ENCODE peak calls at places on chromosome 4, in six cellular contexts. E is mesenchymal stem cell, G is neuronal stem cell, Z is IMR-90, V is H1, R is trophoblast cell. T is an unnamed sample.
A peak's percentile ranks its signal among the peaks of the same experiment; 100 is the strongest.

GRCh38 chr4:85496146-85496849 is 21.3 kb downstream of the ARHGAP24 start:
- DNase-seq in E (peak; percentile 54), G (no peak), Z (no peak), V (no peak), R (no peak), T (no peak)

GRCh38 chr4:131304686-131305085 is 1844.4 kb upstream of the PCDH10 start:
- DNase-seq in E (peak; percentile 21), G (no peak), Z (no peak), V (no peak), R (no peak), T (no peak)

GRCh38 chr4:60805500-60806313 is 394.4 kb upstream of the ADGRL3 start:
- DNase-seq in E (peak; percentile 44), G (peak; percentile 21), Z (peak; percentile 31), V (no peak), R (peak; percentile 4), T (peak; percentile 65)

GRCh38 chr4:23237771-23238170 is 545.0 kb downstream of the GBA3 start:
- DNase-seq in E (no peak), G (no peak), Z (no peak), V (no peak), R (no peak), T (no peak)

GRCh38 chr4:24912252-24913098 is at the start of gene CCDC149:
- DNase-seq in E (peak; percentile 64), G (peak; percentile 51), Z (peak; percentile 57), V (peak; percentile 53), R (peak; percentile 47), T (peak; percentile 89)

GRCh38 chr4:182448281-182449151 is 205.3 kb downstream of the TENM3 start:
- DNase-seq in E (peak; percentile 87), G (peak; percentile 90), Z (peak; percentile 93), V (peak; percentile 77), R (peak; percentile 92), T (peak; percentile 97)

GRCh38 chr4:83851261-83852084 is 315.6 kb downstream of the GPAT3 start:
- DNase-seq in E (peak; percentile 24), G (no peak), Z (peak; percentile 37), V (peak; percentile 85), R (peak; percentile 7), T (peak; percentile 67)

GRCh38 chr4:184568770-184569169 is 80.5 kb downstream of the CASP3 start:
- DNase-seq in E (no peak), G (no peak), Z (no peak), V (no peak), R (no peak), T (no peak)

GRCh38 chr4:126708716-126709115 is 924.0 kb upstream of the INTU start:
- DNase-seq in E (no peak), G (no peak), Z (no peak), V (no peak), R (no peak), T (peak; percentile 33)

GRCh38 chr4:140097572-140097971 is 56.4 kb downstream of the MAML3 start:
- DNase-seq in E (no peak), G (no peak), Z (no peak), V (no peak), R (peak; percentile 56), T (no peak)

GRCh38 chr4:79864470-79865190 is 208.4 kb downstream of the ANTXR2 start:
- DNase-seq in E (no peak), G (no peak), Z (peak; percentile 4), V (no peak), R (no peak), T (no peak)

GRCh38 chr4:39606747-39607146 is 31.9 kb downstream of the SMIM14 start:
- DNase-seq in E (no peak), G (no peak), Z (no peak), V (no peak), R (no peak), T (no peak)

GRCh38 chr4:143511906-143512305 is 1.6 kb upstream of the SMARCA5 start:
- DNase-seq in E (no peak), G (no peak), Z (no peak), V (no peak), R (peak; percentile 68), T (no peak)

GRCh38 chr4:143512978-143513313 is 556 bp upstream of the SMARCA5 start:
- DNase-seq in E (no peak), G (no peak), Z (no peak), V (no peak), R (no peak), T (no peak)

GRCh38 chr4:143515905-143516304 is 2.4 kb downstream of the SMARCA5 start:
- DNase-seq in E (no peak), G (no peak), Z (no peak), V (no peak), R (no peak), T (no peak)

GRCh38 chr4:143514432-143514831 is 930 bp downstream of the SMARCA5 start:
- DNase-seq in E (peak; percentile 75), G (peak; percentile 57), Z (peak; percentile 48), V (peak; percentile 7), R (peak; percentile 2), T (peak; percentile 75)

GRCh38 chr4:143513314-143514211 is at the start of gene SMARCA5:
- DNase-seq in E (peak; percentile 99), G (peak; percentile 97), Z (peak; percentile 98), V (peak; percentile 95), R (peak; percentile 99), T (peak; percentile 99)
- H3K23ac ChIP-seq in E (no peak within 1 kb of the TSS), G (peak within 1 kb of the TSS; percentile 99), Z (peak within 1 kb of the TSS; percentile 84), V (no peak within 1 kb of the TSS), R (no peak within 1 kb of the TSS), T (peak within 1 kb of the TSS; percentile 55)

GRCh38 chr4:7134737-7135388 is 57.5 kb upstream of the SORCS2 start:
- DNase-seq in E (no peak), G (no peak), Z (peak; percentile 84), V (no peak), R (no peak), T (no peak)
- H3K27ac ChIP-seq in E (peak overlapping the region; percentile 90), G (no peak overlapping the region), Z (peak overlapping the region; percentile 88), V (no peak overlapping the region), R (no peak overlapping the region), T (no peak overlapping the region)

GRCh38 chr4:69831646-69832325 is 28.2 kb downstream of the SULT1E1 start:
- DNase-seq in E (no peak), G (no peak), Z (no peak), V (no peak), R (no peak), T (peak; percentile 8)
- H3K4me3 ChIP-seq in E (no peak overlapping the region), G (no peak overlapping the region), Z (no peak overlapping the region), V (no peak overlapping the region), R (no peak overlapping the region), T (no peak overlapping the region)

GRCh38 chr4:87853108-87853507 is 20.3 kb downstream of the MEPE start:
- DNase-seq in E (peak; percentile 52), G (peak; percentile 17), Z (peak; percentile 51), V (no peak), R (no peak), T (peak; percentile 72)

GRCh38 chr4:87855540-87855939 is 22.8 kb downstream of the MEPE start:
- DNase-seq in E (no peak), G (no peak), Z (no peak), V (no peak), R (no peak), T (no peak)

GRCh38 chr4:87851332-87851731 is 18.6 kb downstream of the MEPE start:
- DNase-seq in E (no peak), G (no peak), Z (no peak), V (no peak), R (peak; percentile 14), T (no peak)

GRCh38 chr4:87851955-87852354 is 19.2 kb downstream of the MEPE start:
- DNase-seq in E (no peak), G (no peak), Z (no peak), V (no peak), R (no peak), T (no peak)

GRCh38 chr4:87853891-87854290 is 21.1 kb downstream of the MEPE start:
- DNase-seq in E (no peak), G (no peak), Z (no peak), V (no peak), R (no peak), T (no peak)
- H3K23ac ChIP-seq in E (no peak overlapping the region), G (no peak overlapping the region), Z (no peak overlapping the region), V (no peak overlapping the region), R (no peak overlapping the region), T (no peak overlapping the region)

GRCh38 chr4:108163352-108163751 is 5.4 kb downstream of the LEF1 start:
- DNase-seq in E (no peak), G (no peak), Z (no peak), V (no peak), R (no peak), T (no peak)

GRCh38 chr4:108166441-108167315 is 2.1 kb downstream of the LEF1 start:
- DNase-seq in E (peak; percentile 50), G (peak; percentile 65), Z (no peak), V (no peak), R (no peak), T (peak; percentile 88)

GRCh38 chr4:108166038-108166437 is 2.7 kb downstream of the LEF1 start:
- DNase-seq in E (no peak), G (no peak), Z (no peak), V (no peak), R (no peak), T (no peak)

GRCh38 chr4:108168213-108168671 is 490 bp downstream of the LEF1 start:
- DNase-seq in E (peak; percentile 73), G (peak; percentile 26), Z (peak; percentile 8), V (no peak), R (no peak), T (no peak)

GRCh38 chr4:108165601-108166000 is 3.1 kb downstream of the LEF1 start:
- DNase-seq in E (no peak), G (no peak), Z (no peak), V (no peak), R (no peak), T (no peak)
- H3K27ac ChIP-seq in E (no peak overlapping the region), G (no peak overlapping the region), Z (no peak overlapping the region), V (no peak overlapping the region), R (no peak overlapping the region), T (no peak overlapping the region)